ENCODE peak calls at places on chromosomes 11 and 22, in ten cellular contexts. Q, V, T, M, U, K, D, S, N and P are unnamed samples.

GRCh38 chr22:20456064-20456721 is 18.6 kb upstream of the SCARF2 start:
- DNase-seq in Q (peak; percentile 81), V (peak; percentile 16), T (peak; percentile 37), M (peak; percentile 85), U (peak; percentile 86), K (peak; percentile 94), D (peak; percentile 60), S (no peak), N (peak; percentile 80), P (peak; percentile 86)

GRCh38 chr11:100774859-100775258 is 87.8 kb downstream of the ARHGAP42 start:
- DNase-seq in Q (no peak), V (peak; percentile 15), T (no peak), M (no peak), U (no peak), K (no peak), D (no peak), S (no peak), N (no peak), P (no peak)

GRCh38 chr22:31911565-31912401 is 32.6 kb upstream of the YWHAH start:
- DNase-seq in Q (no peak), V (no peak), T (no peak), M (no peak), U (peak; percentile 25), K (peak; percentile 64), D (no peak), S (no peak), N (no peak), P (no peak)

GRCh38 chr22:46007003-46007847 is 30.3 kb upstream of the WNT7B start:
- DNase-seq in Q (peak; percentile 90), V (peak; percentile 69), T (no peak), M (peak; percentile 81), U (peak; percentile 72), K (no peak), D (no peak), S (no peak), N (peak; percentile 89), P (no peak)

GRCh38 chr11:28132541-28132940 is 24.4 kb downstream of the METTL15 start:
- DNase-seq in Q (no peak), V (no peak), T (no peak), M (no peak), U (peak; percentile 41), K (no peak), D (no peak), S (no peak), N (no peak), P (no peak)

GRCh38 chr22:18085188-18085587 is 7.4 kb downstream of the PEX26 start:
- DNase-seq in Q (no peak), V (peak; percentile 70), T (no peak), M (no peak), U (peak; percentile 34), K (no peak), D (no peak), S (no peak), N (no peak), P (no peak)

GRCh38 chr11:66491315-66491935 is 11.2 kb downstream of the DPP3 start:
- DNase-seq in Q (no peak), V (no peak), T (no peak), M (no peak), U (no peak), K (peak; percentile 98), D (no peak), S (no peak), N (no peak), P (no peak)

GRCh38 chr11:87722756-87723599 is 452.3 kb downstream of the RAB38 start:
- DNase-seq in Q (no peak), V (no peak), T (no peak), M (no peak), U (peak; percentile 2), K (no peak), D (no peak), S (no peak), N (no peak), P (peak; percentile 53)

GRCh38 chr11:14789879-14790484 is 102.0 kb downstream of the CYP2R1 start:
- DNase-seq in Q (no peak), V (peak; percentile 15), T (no peak), M (no peak), U (peak; percentile 28), K (no peak), D (no peak), S (no peak), N (no peak), P (peak; percentile 49)

GRCh38 chr11:119641991-119642745 is 86.8 kb downstream of the NECTIN1 start:
- DNase-seq in Q (no peak), V (peak; percentile 15), T (no peak), M (no peak), U (peak; percentile 5), K (peak; percentile 72), D (no peak), S (no peak), N (no peak), P (peak; percentile 33)